ENCODE peak calls at places on chromosomes 16 and 17, in seven cellular contexts. L is H1, W is H9, U is IMR-90, Z is neuronal stem cell, Q is mesenchymal stem cell, O is trophoblast cell. I is an unnamed sample.

GRCh38 chr17:45305532-45306087 is 11.2 kb downstream of the MAP3K14 start:
- DNase-seq in Q (peak; percentile 72), U (peak; percentile 74), O (no peak), W (no peak), Z (no peak), L (no peak), I (no peak)

GRCh38 chr17:78322858-78323455 is 36.9 kb downstream of the SOCS3 start:
- DNase-seq in L (no peak), Z (no peak), W (no peak), Q (no peak), U (no peak), O (no peak), I (no peak)

GRCh38 chr17:75553553-75554110 is 28.1 kb downstream of the LLGL2 start:
- DNase-seq in O (peak; percentile 92), W (no peak), Q (peak; percentile 16), Z (no peak), U (no peak), L (no peak), I (no peak)

GRCh38 chr17:61402073-61402541 is 2.5 kb downstream of the TBX2 start:
- DNase-seq in W (no peak), Q (no peak), Z (no peak), L (no peak), O (no peak), U (no peak), I (no peak)

GRCh38 chr17:46727572-46728348 is 90.7 kb downstream of the WNT3 start:
- DNase-seq in W (no peak), O (peak; percentile 83), Z (no peak), L (no peak), Q (peak; percentile 38), U (peak; percentile 90), I (peak; percentile 34)

GRCh38 chr16:31298958-31299357 is 39.2 kb downstream of the ITGAM start:
- DNase-seq in L (no peak), Q (no peak), U (no peak), W (no peak), Z (no peak), O (no peak), I (no peak)

GRCh38 chr17:18938692-18939023 is 13.3 kb upstream of the SLC5A10 start:
- DNase-seq in O (no peak), Q (no peak), L (no peak), W (no peak), Z (no peak), U (no peak), I (no peak)

GRCh38 chr17:58279016-58279671 is 1.6 kb downstream of the MPO start:
- DNase-seq in Q (no peak), O (peak; percentile 12), W (no peak), Z (no peak), U (peak; percentile 30), L (no peak), I (no peak)

GRCh38 chr17:12973496-12974318 is 44.1 kb downstream of the ELAC2 start:
- DNase-seq in W (peak; percentile 61), Z (no peak), U (no peak), L (peak; percentile 66), O (no peak), Q (no peak), I (peak; percentile 36)

GRCh38 chr16:53600076-53600475 is 97.1 kb upstream of the AKTIP start:
- DNase-seq in W (no peak), L (no peak), Q (peak; percentile 47), O (no peak), U (peak; percentile 20), Z (no peak), I (no peak)

GRCh38 chr17:10198509-10199249 is at the start of gene GAS7:
- DNase-seq in Q (peak; percentile 60), Z (peak; percentile 66), W (peak; percentile 86), U (peak; percentile 26), L (peak; percentile 89), O (peak; percentile 63), I (peak; percentile 75)

GRCh38 chr17:59423137-59423703 is 91.8 kb downstream of the YPEL2 start:
- DNase-seq in Q (peak; percentile 74), O (peak; percentile 79), W (no peak), Z (no peak), L (no peak), U (peak; percentile 24), I (peak; percentile 89)

GRCh38 chr16:25014500-25015147 is 545 bp downstream of the ARHGAP17 start:
- DNase-seq in L (peak; percentile 73), U (peak; percentile 48), O (peak; percentile 57), W (peak; percentile 51), Z (peak; percentile 46), Q (peak; percentile 65), I (peak; percentile 75)

GRCh38 chr17:77145635-77146632 is 5.2 kb downstream of the SEC14L1 start:
- DNase-seq in W (peak; percentile 66), U (peak; percentile 76), L (no peak), Z (no peak), O (peak; percentile 78), Q (peak; percentile 88), I (peak; percentile 73)

GRCh38 chr17:41974658-41975057 is 8.1 kb downstream of the CNP start:
- DNase-seq in Q (no peak), Z (no peak), O (no peak), L (no peak), U (no peak), W (no peak), I (no peak)

GRCh38 chr17:41973457-41973856 is 6.9 kb downstream of the CNP start:
- DNase-seq in O (no peak), Q (no peak), W (no peak), U (no peak), L (no peak), Z (no peak), I (no peak)

GRCh38 chr17:41976142-41976768 is 9.7 kb downstream of the CNP start:
- DNase-seq in U (no peak), Z (no peak), W (no peak), L (no peak), O (no peak), Q (no peak), I (no peak)

GRCh38 chr17:41974031-41974430 is 7.4 kb downstream of the CNP start:
- DNase-seq in Q (no peak), L (no peak), Z (no peak), U (no peak), W (no peak), O (no peak), I (no peak)

DNA sequence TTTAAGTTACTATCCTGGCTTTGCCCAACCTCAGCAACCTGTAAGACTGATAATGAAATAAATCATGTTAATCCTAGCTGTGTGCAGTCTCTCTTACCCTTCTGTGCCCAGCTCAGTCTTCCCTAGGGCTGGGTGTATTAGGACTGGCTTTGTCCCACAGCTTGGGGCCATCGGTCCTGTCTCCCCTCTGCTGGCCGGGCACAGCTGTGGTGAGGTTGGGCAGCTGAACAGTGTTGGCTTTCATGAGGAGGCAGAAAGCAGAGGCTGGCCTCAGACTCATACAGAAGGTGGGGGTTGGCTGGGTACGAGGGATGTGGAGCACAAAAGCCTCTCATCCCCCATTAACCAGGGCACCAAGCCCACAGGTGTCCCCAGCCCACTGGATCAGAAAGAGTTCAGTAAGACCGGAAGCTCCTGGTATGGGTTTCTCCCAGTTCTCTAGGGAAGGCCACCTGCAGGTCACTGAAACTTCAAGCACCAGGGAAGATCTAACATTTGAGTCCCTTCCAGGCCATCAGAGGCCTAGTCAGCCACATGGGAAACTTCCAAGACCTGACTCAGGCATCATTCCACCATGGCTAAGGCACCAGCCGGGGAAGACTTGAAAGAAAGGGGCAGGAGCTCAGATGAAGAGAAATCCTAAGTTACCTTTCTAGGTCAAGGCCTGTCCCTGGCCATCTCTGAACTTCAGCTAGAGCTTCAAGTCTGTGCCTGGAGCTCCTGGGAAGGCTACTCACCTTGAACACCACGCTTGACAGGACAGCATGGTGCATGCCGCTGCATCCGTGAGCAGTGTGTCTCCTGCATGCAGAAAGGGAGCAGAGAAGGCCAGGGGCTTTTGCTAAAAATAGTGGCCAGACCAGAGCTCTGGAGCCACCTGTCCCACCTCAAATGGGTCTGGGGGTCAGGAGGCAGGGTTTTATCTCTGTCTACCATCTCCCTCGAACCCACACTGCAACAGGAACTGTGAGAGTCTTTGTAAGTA is 8.8 kb downstream of the CNP start:
- DNase-seq in W (no peak), Z (no peak), Q (no peak), U (peak; percentile 69), O (no peak), L (no peak), I (no peak)
- H3K4ac ChIP-seq in W (no peak overlapping the region), Z (no peak overlapping the region), Q (no peak overlapping the region), U (no peak overlapping the region), O (no peak overlapping the region), L (no peak overlapping the region), I (no peak overlapping the region)

DNA sequence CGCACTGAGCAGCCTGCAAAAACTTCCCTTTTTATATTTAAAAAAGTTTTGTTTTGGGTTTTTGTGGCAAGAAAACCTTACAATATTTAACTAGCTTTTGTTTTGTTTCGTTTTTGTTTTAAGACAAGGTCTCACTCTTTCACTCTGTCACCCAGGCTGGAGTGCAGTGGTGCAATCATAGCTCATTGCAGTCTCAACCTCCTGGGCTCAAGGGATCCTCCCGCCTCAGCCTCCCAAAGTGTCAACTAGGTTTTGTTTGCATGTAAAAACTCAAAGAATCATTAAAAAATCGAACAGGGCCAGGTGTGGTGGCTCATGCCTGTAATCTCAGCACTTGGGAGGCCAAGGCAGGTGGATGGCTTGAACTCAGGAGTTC is 77.9 kb upstream of the FA2H start:
- DNase-seq in Z (no peak), Q (no peak), U (no peak), W (no peak), O (no peak), L (no peak), I (no peak)
- H3K4ac ChIP-seq in Z (no peak overlapping the region), Q (no peak overlapping the region), U (no peak overlapping the region), W (no peak overlapping the region), O (no peak overlapping the region), L (no peak overlapping the region), I (no peak overlapping the region)

DNA sequence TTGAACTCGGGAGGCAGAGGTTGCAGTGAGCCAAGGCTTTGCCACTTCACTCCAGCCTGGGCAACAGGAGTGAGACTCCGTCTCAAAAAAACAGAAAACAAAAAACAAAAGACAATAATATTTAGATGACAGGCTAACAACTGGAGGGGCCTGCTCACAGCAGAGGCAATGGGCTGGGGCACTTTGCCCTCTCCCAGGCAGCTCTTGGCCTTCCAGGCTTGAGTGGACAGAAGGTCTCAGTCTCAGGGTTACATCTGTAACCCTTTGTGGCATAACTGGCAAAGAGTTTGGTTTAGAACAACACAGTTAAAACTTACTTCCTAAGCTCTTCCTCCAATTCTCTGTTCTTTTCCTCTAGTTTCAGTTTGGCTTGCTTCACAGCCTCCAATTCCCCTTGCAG is 114.9 kb downstream of the SPAG9 start:
- DNase-seq in Z (no peak), U (no peak), O (no peak), W (no peak), L (no peak), Q (no peak), I (no peak)
- H3K4ac ChIP-seq in Z (no peak overlapping the region), U (no peak overlapping the region), O (no peak overlapping the region), W (no peak overlapping the region), L (no peak overlapping the region), Q (no peak overlapping the region), I (no peak overlapping the region)

GRCh38 chr17:72975509-72975908 is 117.0 kb downstream of the SLC39A11 start:
- DNase-seq in O (no peak), L (no peak), W (no peak), Z (no peak), U (no peak), Q (no peak), I (no peak)

GRCh38 chr17:72982680-72983079 is 109.8 kb downstream of the SLC39A11 start:
- DNase-seq in Q (no peak), Z (no peak), L (no peak), O (no peak), W (no peak), U (no peak), I (no peak)

GRCh38 chr17:72976971-72977767 is 115.3 kb downstream of the SLC39A11 start:
- DNase-seq in Z (no peak), O (peak; percentile 40), Q (peak; percentile 96), U (peak; percentile 95), W (no peak), L (no peak), I (peak; percentile 72)

GRCh38 chr17:72977768-72978417 is 114.6 kb downstream of the SLC39A11 start:
- DNase-seq in Z (no peak), Q (peak; percentile 64), L (no peak), U (peak; percentile 61), O (no peak), W (no peak), I (no peak)

GRCh38 chr17:72978593-72979218 is 113.8 kb downstream of the SLC39A11 start:
- DNase-seq in Q (peak; percentile 85), L (no peak), O (no peak), U (no peak), W (no peak), Z (no peak), I (no peak)
- H3K4ac ChIP-seq in Q (no peak overlapping the region), L (no peak overlapping the region), O (no peak overlapping the region), U (peak overlapping the region; percentile 8), W (no peak overlapping the region), Z (no peak overlapping the region), I (no peak overlapping the region)